ENCODE peak calls at places on chromosomes 12 and 14, in five cellular contexts. Q, C, P, V and R are unnamed samples.

GRCh38 chr12:125283521-125283920 is 218.3 kb downstream of the AACS start:
- DNase-seq in Q (no peak), C (no peak), P (no peak), V (no peak), R (no peak)

GRCh38 chr12:124273630-124274029 is 21.3 kb upstream of the RFLNA start:
- DNase-seq in Q (no peak), C (no peak), P (no peak), V (peak), R (no peak)

GRCh38 chr12:52230364-52231281 is 2.4 kb upstream of the KRT7 start:
- DNase-seq in Q (peak), C (no peak), P (no peak), V (peak), R (no peak)

GRCh38 chr12:104985206-104985605 is 910 bp upstream of the NOPCHAP1 start:
- DNase-seq in Q (no peak), C (no peak), P (no peak), V (no peak), R (no peak)

GRCh38 chr12:79932393-79932792 is 2.5 kb downstream of the PPP1R12A start:
- DNase-seq in Q (no peak), C (no peak), P (no peak), V (no peak), R (no peak)

GRCh38 chr14:32900602-32901001 is 38.1 kb upstream of the NPAS3 start:
- DNase-seq in Q (no peak), C (no peak), P (no peak), V (no peak), R (no peak)

GRCh38 chr12:128052341-128052740 is 214.6 kb upstream of the TMEM132C start:
- DNase-seq in Q (no peak), C (no peak), P (no peak), V (no peak), R (no peak)

GRCh38 chr12:31752450-31752849 is 23.6 kb upstream of the AMN1 start:
- DNase-seq in Q (no peak), C (no peak), P (no peak), V (no peak), R (no peak)

GRCh38 chr14:56896231-56896630 is 86.0 kb upstream of the OTX2 start:
- DNase-seq in Q (no peak), C (no peak), P (no peak), V (no peak), R (no peak)

GRCh38 chr12:852864-853263 is 96.6 kb downstream of the RAD52 start:
- DNase-seq in Q (no peak), C (no peak), P (no peak), V (no peak), R (no peak)

GRCh38 chr14:50978888-50979287 is 34.6 kb upstream of the PYGL start:
- DNase-seq in Q (no peak), C (no peak), P (no peak), V (no peak), R (no peak)

GRCh38 chr14:69532561-69533335 is 41.9 kb downstream of the CCDC177 start:
- DNase-seq in Q (no peak), C (no peak), P (no peak), V (no peak), R (no peak)

GRCh38 chr12:2353281-2353680 is 300.5 kb downstream of the CACNA1C start:
- DNase-seq in Q (no peak), C (peak), P (no peak), V (no peak), R (peak)

GRCh38 chr12:101414533-101415119 is 7.1 kb upstream of the ARL1 start:
- DNase-seq in Q (no peak), C (no peak), P (no peak), V (peak), R (no peak)

GRCh38 chr12:20370841-20371240 is 2.5 kb downstream of the PDE3A start:
- DNase-seq in Q (no peak), C (no peak), P (no peak), V (no peak), R (no peak)

GRCh38 chr14:85071447-85071846 is 458.5 kb upstream of the FLRT2 start:
- DNase-seq in Q (no peak), C (no peak), P (no peak), V (no peak), R (no peak)

GRCh38 chr12:65603428-65604351 is 220.6 kb upstream of the HMGA2 start:
- DNase-seq in Q (peak), C (no peak), P (peak), V (peak), R (no peak)

GRCh38 chr12:118098911-118099671 is 4.7 kb downstream of the VSIG10 start:
- DNase-seq in Q (no peak), C (no peak), P (no peak), V (no peak), R (no peak)

GRCh38 chr12:21962236-21962635 is 21.0 kb upstream of the ABCC9 start:
- DNase-seq in Q (no peak), C (no peak), P (no peak), V (peak), R (no peak)

GRCh38 chr14:73462078-73462715 is 3.9 kb upstream of the NUMB start:
- DNase-seq in Q (peak), C (no peak), P (peak), V (peak), R (no peak)

GRCh38 chr12:104622942-104623341 is 166.2 kb downstream of the CHST11 start:
- DNase-seq in Q (no peak), C (no peak), P (no peak), V (no peak), R (no peak)

GRCh38 chr12:42482086-42482819 is 107.3 kb downstream of the PRICKLE1 start:
- DNase-seq in Q (peak), C (peak), P (peak), V (peak), R (no peak)

GRCh38 chr12:51534675-51535074 is 56.4 kb upstream of the SCN8A start:
- DNase-seq in Q (no peak), C (no peak), P (no peak), V (no peak), R (no peak)

GRCh38 chr12:53499261-53500118 is at the start of gene MAP3K12:
- DNase-seq in Q (peak), C (peak), P (peak), V (peak), R (no peak)

DNA sequence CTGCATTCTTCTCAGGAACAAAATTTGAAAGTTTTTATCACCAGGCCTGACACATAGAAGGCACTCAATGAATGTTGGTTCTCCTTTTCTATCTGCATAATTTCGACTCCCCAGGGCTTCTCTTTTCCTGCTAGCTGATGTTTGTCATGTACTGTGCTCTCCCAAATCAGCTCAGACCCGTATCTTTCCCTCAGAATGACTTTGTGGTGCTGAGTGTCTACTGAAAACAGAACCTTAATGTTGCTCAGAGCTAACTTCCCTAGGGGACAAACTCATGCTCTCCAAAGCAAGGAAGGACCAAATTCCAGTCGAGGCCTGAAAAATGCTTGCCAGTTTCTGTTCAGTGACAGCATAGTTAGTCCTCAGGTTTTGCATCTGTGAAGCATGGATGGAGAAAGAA is 1.9 kb downstream of the ARHGDIB start:
- DNase-seq in Q (no peak), C (no peak), P (no peak), V (no peak), R (no peak)
- H3K4me3 ChIP-seq in Q (no peak), C (peak), P (peak), V (no peak), R (peak)

GRCh38 chr14:61645247-61645646 is 50.1 kb upstream of the HIF1A start:
- DNase-seq in Q (no peak), C (no peak), P (no peak), V (no peak), R (no peak)
- H3K27ac ChIP-seq in Q (no peak), C (no peak), P (no peak), V (no peak), R (no peak)

GRCh38 chr12:49232940-49233841 is 31.7 kb upstream of the TUBA1C start:
- DNase-seq in Q (peak), C (no peak), P (peak), V (peak), R (no peak)

GRCh38 chr12:49236423-49236822 is 28.5 kb upstream of the TUBA1C start:
- DNase-seq in Q (no peak), C (no peak), P (no peak), V (no peak), R (no peak)

GRCh38 chr12:49230810-49231209 is 34.1 kb upstream of the TUBA1C start:
- DNase-seq in Q (no peak), C (no peak), P (no peak), V (no peak), R (no peak)

GRCh38 chr12:49231881-49232650 is 32.8 kb upstream of the TUBA1C start:
- DNase-seq in Q (no peak), C (no peak), P (no peak), V (no peak), R (no peak)

GRCh38 chr12:49233842-49234526 is 30.9 kb upstream of the TUBA1C start:
- DNase-seq in Q (peak), C (peak), P (peak), V (no peak), R (no peak)
- H3K4me3 ChIP-seq in Q (no peak), C (peak), P (peak), V (no peak), R (peak)

GRCh38 chr14:68337279-68337678 is 455.6 kb downstream of the ZFP36L1 start:
- DNase-seq in Q (no peak), C (no peak), P (no peak), V (no peak), R (no peak)

GRCh38 chr14:68342216-68342615 is 450.7 kb downstream of the ZFP36L1 start:
- DNase-seq in Q (no peak), C (no peak), P (no peak), V (no peak), R (no peak)

GRCh38 chr14:68343534-68344093 is 449.3 kb downstream of the ZFP36L1 start:
- DNase-seq in Q (no peak), C (no peak), P (no peak), V (no peak), R (no peak)

GRCh38 chr14:68341765-68342212 is 451.1 kb downstream of the ZFP36L1 start:
- DNase-seq in Q (no peak), C (no peak), P (no peak), V (no peak), R (no peak)

DNA sequence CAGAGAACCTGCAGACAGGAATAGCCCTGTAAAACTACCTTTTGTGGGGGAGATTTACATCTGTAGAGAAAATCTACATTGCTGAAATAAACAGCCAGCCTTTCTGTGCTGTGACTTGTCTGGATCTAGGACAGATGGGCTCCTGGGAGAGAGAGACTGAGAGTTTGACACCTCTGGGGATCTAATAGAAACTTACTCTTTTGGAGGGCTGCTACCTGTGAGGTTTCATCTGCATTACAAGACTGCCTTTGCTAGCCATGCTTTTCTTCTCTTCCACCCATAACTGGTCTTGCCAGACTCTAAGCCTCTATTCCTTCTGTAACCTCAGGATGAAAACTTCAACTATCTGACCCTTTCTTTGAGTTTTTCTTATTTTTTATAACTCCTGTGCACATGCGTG is 452.6 kb downstream of the ZFP36L1 start:
- DNase-seq in Q (no peak), C (no peak), P (no peak), V (no peak), R (no peak)
- H3K27ac ChIP-seq in Q (no peak), C (no peak), P (no peak), V (no peak), R (no peak)

GRCh38 chr12:69334138-69334537 is 14.0 kb upstream of the LYZ start:
- DNase-seq in Q (no peak), C (no peak), P (no peak), V (no peak), R (no peak)
- H3K4me3 ChIP-seq in Q (no peak), C (no peak), P (no peak), V (no peak), R (no peak)